ENCODE peak calls at places on chromosomes 12 and 14, in six cellular contexts. T is mesendoderm, N is neuronal stem cell, H is mesenchymal stem cell, R is IMR-90, K is H1. E is an unnamed sample.

GRCh38 chr14:31297701-31298344 is 90.2 kb upstream of the HECTD1 start:
- DNase-seq in T (no peak), N (no peak), H (no peak), R (peak), K (no peak), E (no peak)

GRCh38 chr12:79250955-79251354 is 386.4 kb downstream of the SYT1 start:
- DNase-seq in T (no peak), N (no peak), H (no peak), R (peak), K (no peak), E (no peak)

GRCh38 chr12:57127710-57128518 is at the start of gene LRP1:
- DNase-seq in T (peak), N (peak), H (peak), R (peak), K (peak), E (peak)

GRCh38 chr12:15719230-15719629 is 70.0 kb downstream of the EPS8 start:
- DNase-seq in T (no peak), N (no peak), H (no peak), R (no peak), K (no peak), E (no peak)

GRCh38 chr12:12172106-12172511 is 94.7 kb downstream of the LRP6 start:
- DNase-seq in T (no peak), N (no peak), H (peak), R (peak), K (no peak), E (no peak)

GRCh38 chr12:47742253-47742825 is 16.3 kb downstream of the RAPGEF3 start:
- DNase-seq in T (peak), N (no peak), H (peak), R (no peak), K (peak), E (peak)

GRCh38 chr12:57874166-57875108 is 27.9 kb upstream of the CTDSP2 start:
- DNase-seq in T (no peak), N (no peak), H (no peak), R (no peak), K (no peak), E (no peak)

GRCh38 chr14:52351561-52352491 is 37.7 kb downstream of the PTGER2 start:
- DNase-seq in T (no peak), N (no peak), H (peak), R (peak), K (no peak), E (no peak)

GRCh38 chr12:16282978-16283377 is 5.5 kb upstream of the SLC15A5 start:
- DNase-seq in T (no peak), N (no peak), H (no peak), R (no peak), K (no peak), E (no peak)

GRCh38 chr12:14769837-14770494 is 33.3 kb downstream of the WBP11 start:
- DNase-seq in T (peak), N (peak), H (peak), R (peak), K (peak), E (peak)

GRCh38 chr14:31964979-31965734 is 111.9 kb upstream of the ARHGAP5 start:
- DNase-seq in T (no peak), N (no peak), H (no peak), R (no peak), K (no peak), E (no peak)

GRCh38 chr14:104717646-104718045 is 6.4 kb upstream of the ADSS1 start:
- DNase-seq in T (no peak), N (no peak), H (no peak), R (no peak), K (no peak), E (no peak)

GRCh38 chr14:65336191-65336591 is 76.3 kb upstream of the FUT8 start:
- DNase-seq in T (no peak), N (no peak), H (peak), R (peak), K (no peak), E (no peak)

GRCh38 chr12:42125372-42125767 is 19.3 kb downstream of the GXYLT1 start:
- DNase-seq in T (peak), N (no peak), H (no peak), R (no peak), K (no peak), E (no peak)

GRCh38 chr12:53660064-53660463 is 15.8 kb downstream of the ATP5MC2 start:
- DNase-seq in T (no peak), N (no peak), H (peak), R (no peak), K (no peak), E (no peak)
- H3K4me2 ChIP-seq in T (no peak), N (no peak), H (no peak), R (peak), K (no peak), E (no peak)

DNA sequence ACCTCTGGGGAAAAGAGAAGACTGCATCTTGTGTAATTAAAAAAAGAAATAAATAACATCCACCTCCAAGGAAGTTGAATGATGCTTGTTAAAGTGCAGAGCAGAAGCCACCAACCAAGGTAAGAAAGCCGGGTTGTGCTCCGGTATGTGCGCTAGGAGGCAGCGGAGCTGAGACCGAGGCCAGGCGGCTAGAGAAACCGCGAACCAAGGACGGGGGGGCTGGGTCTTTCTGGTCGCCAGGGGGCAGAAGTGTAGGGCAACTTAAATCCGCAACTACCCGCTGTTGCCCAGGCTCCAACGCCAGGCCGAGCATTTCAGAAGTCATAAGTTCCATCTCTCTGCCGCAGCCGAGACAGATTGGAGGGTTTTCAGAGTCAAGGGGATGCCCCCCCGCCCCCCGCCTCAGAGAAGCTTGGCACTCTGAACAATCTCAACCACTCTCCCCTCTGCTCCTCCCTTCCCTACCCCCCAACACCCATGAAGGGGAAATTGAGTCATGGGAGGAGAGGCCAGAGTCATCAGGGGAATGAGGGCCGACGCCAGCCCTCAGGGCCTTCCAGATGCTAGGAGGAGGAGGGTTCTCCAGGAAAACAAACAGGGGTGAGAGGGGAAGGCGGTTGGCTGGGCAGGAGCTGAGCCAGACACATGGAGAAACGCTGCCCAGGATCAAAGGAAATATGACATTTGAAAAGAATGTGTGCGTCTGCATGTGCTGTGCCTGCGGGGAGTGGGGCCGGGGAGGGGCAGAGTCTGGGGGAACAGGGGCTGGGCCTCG is 2.2 kb upstream of the NFATC4 start:
- DNase-seq in T (peak), N (peak), H (peak), R (peak), K (peak), E (peak)
- H2BK15ac ChIP-seq in T (no peak), N (peak), H (peak), R (peak), K (no peak), E (no peak)

GRCh38 chr12:89710873-89711179 is 2.2 kb upstream of the ATP2B1 start:
- DNase-seq in T (no peak), N (no peak), H (no peak), R (no peak), K (no peak), E (no peak)

GRCh38 chr12:89709157-89709993 is 737 bp upstream of the ATP2B1 start:
- DNase-seq in T (peak), N (peak), H (peak), R (peak), K (peak), E (peak)

GRCh38 chr12:89707992-89708792 is 446 bp downstream of the ATP2B1 start:
- DNase-seq in T (peak), N (no peak), H (peak), R (peak), K (peak), E (peak)

GRCh38 chr12:89708793-89709156 is at the start of gene ATP2B1:
- DNase-seq in T (peak), N (peak), H (peak), R (peak), K (peak), E (peak)

DNA sequence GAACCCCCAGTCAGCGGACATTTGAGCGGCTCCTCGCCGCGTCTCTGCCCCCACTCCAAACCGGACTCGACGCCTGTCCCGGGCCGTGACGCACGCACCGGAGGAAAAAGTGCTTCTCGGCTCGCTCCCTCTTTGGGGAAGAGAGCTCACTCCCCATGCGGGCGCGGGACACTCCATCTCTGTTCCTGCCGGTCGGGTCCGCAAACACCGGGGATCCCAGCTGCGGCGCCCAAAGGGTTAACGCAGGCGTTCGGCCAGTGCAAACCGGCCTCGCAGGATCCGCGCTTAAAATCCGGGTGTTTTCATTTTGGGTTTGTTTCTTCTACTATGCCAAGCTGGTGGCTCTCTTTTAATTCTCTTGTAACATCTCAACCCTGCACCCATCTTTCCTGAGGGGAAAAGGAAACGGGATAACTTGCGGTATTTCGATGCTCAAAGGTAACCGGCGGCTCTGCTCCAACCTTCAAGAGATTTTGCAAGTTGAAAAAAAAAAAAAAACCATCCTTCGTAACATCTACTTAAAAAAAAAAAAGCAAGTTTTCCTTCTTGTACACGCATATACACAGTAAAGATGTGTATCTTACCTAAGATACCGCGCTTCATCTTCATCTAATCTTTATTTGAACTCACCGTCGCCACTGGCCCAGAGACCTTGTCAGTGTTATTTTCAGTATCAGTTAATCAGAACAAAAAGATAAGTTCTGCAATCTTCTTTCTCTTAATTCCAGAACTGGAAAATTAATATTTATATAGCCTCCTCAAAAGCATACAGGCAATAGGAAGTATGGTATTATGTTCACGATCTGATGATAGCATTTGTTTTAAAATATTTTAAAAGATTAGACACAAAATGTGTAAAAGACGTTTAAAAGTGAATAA is 1.6 kb upstream of the ATP2B1 start:
- DNase-seq in T (no peak), N (no peak), H (no peak), R (peak), K (peak), E (peak)
- H2BK120ac ChIP-seq in T (no peak), N (peak), H (peak), R (peak), K (no peak), E (no peak)

GRCh38 chr12:40054554-40055226 is 51.2 kb downstream of the SLC2A13 start:
- DNase-seq in T (peak), N (no peak), H (peak), R (peak), K (no peak), E (no peak)
- H3K4me2 ChIP-seq in T (no peak), N (no peak), H (no peak), R (peak), K (no peak), E (no peak)

DNA sequence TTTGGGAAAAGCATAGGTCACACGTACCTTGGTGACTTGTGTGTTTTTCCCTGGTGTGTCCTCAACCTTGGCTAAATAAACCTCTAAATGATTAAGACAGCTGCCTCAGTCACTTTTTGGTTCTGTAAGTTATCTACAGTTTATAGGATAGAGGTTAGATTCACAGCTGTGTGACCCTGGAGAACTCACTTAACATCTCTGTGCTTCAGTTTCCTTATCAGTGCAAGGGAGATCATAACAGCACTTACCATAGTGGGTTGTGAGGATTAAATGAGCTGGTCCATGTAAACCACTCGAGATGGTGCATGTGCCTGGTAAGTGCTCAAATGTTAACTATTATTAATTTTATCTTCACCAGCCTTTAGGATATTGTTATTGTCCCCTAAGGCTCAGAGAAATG is 35.4 kb upstream of the CHST11 start:
- DNase-seq in T (no peak), N (no peak), H (no peak), R (no peak), K (no peak), E (no peak)
- H2BK15ac ChIP-seq in T (no peak), N (no peak), H (no peak), R (no peak), K (no peak), E (no peak)

GRCh38 chr14:71140157-71140556 is 232.9 kb downstream of the PCNX1 start:
- DNase-seq in T (no peak), N (no peak), H (no peak), R (no peak), K (no peak), E (no peak)
- H2BK120ac ChIP-seq in T (no peak), N (no peak), H (no peak), R (peak), K (no peak), E (no peak)

DNA sequence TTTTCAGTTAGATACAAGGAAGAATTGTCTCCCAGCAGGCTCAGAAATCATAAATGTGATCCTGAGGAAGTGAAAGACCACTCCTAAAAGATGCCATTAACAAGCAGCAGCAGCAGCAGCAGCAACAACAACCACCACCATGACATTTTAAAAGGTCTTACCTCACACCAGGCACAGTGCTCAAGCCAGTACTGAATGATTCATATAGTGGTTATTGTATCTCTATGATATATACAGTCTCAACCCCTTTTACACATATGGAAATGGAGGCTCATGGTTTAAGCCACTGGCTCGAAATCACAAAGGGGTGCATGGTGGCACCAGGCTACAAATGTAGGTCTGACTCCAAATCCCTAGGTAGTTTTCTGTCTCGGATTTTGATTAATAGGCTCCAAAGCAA is 126.9 kb downstream of the KTN1 start:
- DNase-seq in T (no peak), N (no peak), H (no peak), R (peak), K (no peak), E (no peak)
- H3K4me2 ChIP-seq in T (no peak), N (no peak), H (no peak), R (no peak), K (no peak), E (no peak)

GRCh38 chr14:20461230-20462141 is at the start of gene PIP4P1:
- DNase-seq in T (peak), N (peak), H (peak), R (peak), K (peak), E (peak)
- H2BK15ac ChIP-seq in T (no peak), N (no peak), H (peak), R (no peak), K (no peak), E (no peak)

GRCh38 chr12:8697476-8698131 is at the start of gene RIMKLB:
- DNase-seq in T (peak), N (peak), H (peak), R (peak), K (peak), E (peak)
- H2BK120ac ChIP-seq in T (peak), N (no peak), H (peak), R (peak), K (no peak), E (no peak)

GRCh38 chr14:93940437-93940836 is 13.3 kb downstream of the FAM181A start:
- DNase-seq in T (no peak), N (no peak), H (no peak), R (no peak), K (no peak), E (no peak)
- H3K4me2 ChIP-seq in T (no peak), N (no peak), H (no peak), R (no peak), K (no peak), E (no peak)

E was measured in H9.